ENCODE peak calls at places on chromosomes 4 and X, in ten cellular contexts. D is stimulated activated CD4-positive, alpha-beta T cell treated with anti-CD3 and anti-CD28 coated beads, Interleukin-2, amount 100 ng/mL, for 48 hours; R is mesothelial cell of epicardium; N is Right ventricle myocardium superior; L is Right ventricle myocardium inferior; A is AG08396; G is GM04504; U is T-cell; V is GM23248; J is NCI-H1105. H is an unnamed sample.

GRCh38 chrX:109840585-109840984 is 107.5 kb upstream of the ACSL4 start:
- DNase-seq in D (no peak), R (no peak), N (no peak), L (no peak), A (peak), G (peak), U (no peak), V (peak), J (no peak), H (peak)

GRCh38 chrX:133215747-133216146 is 2.4 kb downstream of the TFDP3 start:
- DNase-seq in D (no peak), R (no peak), N (no peak), L (no peak), A (peak), G (no peak), U (no peak), V (peak), J (no peak), H (no peak)

GRCh38 chr4:13640149-13640671 is 12.7 kb upstream of the BOD1L1 start:
- DNase-seq in D (no peak), R (no peak), N (no peak), L (no peak), A (no peak), G (no peak), U (no peak), V (peak), J (no peak), H (no peak)

GRCh38 chrX:154799554-154800348 is 5.5 kb downstream of the MPP1 start:
- DNase-seq in D (no peak), R (no peak), N (no peak), L (no peak), A (peak), G (no peak), U (no peak), V (no peak), J (peak), H (peak)

GRCh38 chrX:10158279-10158939 is 1.6 kb downstream of the CLCN4 start:
- DNase-seq in D (no peak), R (no peak), N (no peak), L (no peak), A (peak), G (no peak), U (no peak), V (peak), J (peak), H (peak)

GRCh38 chr4:48681856-48682255 is 98.2 kb downstream of the FRYL start:
- DNase-seq in D (peak), R (no peak), N (no peak), L (no peak), A (no peak), G (no peak), U (no peak), V (peak), J (no peak), H (no peak)

GRCh38 chr4:18075823-18076433 is 54.4 kb upstream of the LCORL start:
- DNase-seq in D (peak), R (no peak), N (peak), L (peak), A (no peak), G (no peak), U (peak), V (peak), J (no peak), H (peak)

GRCh38 chrX:18010251-18010650 is 149.2 kb upstream of the RAI2 start:
- DNase-seq in D (no peak), R (no peak), N (no peak), L (no peak), A (no peak), G (no peak), U (no peak), V (no peak), J (no peak), H (no peak)

GRCh38 chrX:15761564-15762191 is 23.6 kb downstream of the CA5B start:
- DNase-seq in D (no peak), R (no peak), N (no peak), L (no peak), A (peak), G (peak), U (no peak), V (peak), J (no peak), H (peak)

GRCh38 chr4:55611358-55612059 is 19.5 kb upstream of the PDCL2 start:
- DNase-seq in D (no peak), R (no peak), N (no peak), L (no peak), A (no peak), G (no peak), U (no peak), V (no peak), J (no peak), H (no peak)

GRCh38 chrX:9122504-9123245 is 88.7 kb upstream of the FAM9B start:
- DNase-seq in D (no peak), R (no peak), N (no peak), L (no peak), A (no peak), G (no peak), U (no peak), V (peak), J (no peak), H (no peak)

GRCh38 chrX:17944833-17945497 is 83.9 kb upstream of the RAI2 start:
- DNase-seq in D (peak), R (no peak), N (no peak), L (no peak), A (no peak), G (no peak), U (no peak), V (peak), J (no peak), H (no peak)

GRCh38 chrX:105460366-105460765 is 239.9 kb upstream of the TEX13A start:
- DNase-seq in D (no peak), R (no peak), N (no peak), L (no peak), A (no peak), G (no peak), U (no peak), V (no peak), J (no peak), H (no peak)

GRCh38 chr4:62320612-62321011 is 1120.5 kb downstream of the ADGRL3 start:
- DNase-seq in D (no peak), R (no peak), N (no peak), L (no peak), A (no peak), G (no peak), U (no peak), V (no peak), J (no peak), H (no peak)

GRCh38 chr4:139659735-139660424 is 5.7 kb upstream of the MGST2 start:
- DNase-seq in D (no peak), R (no peak), N (no peak), L (no peak), A (no peak), G (no peak), U (no peak), V (no peak), J (no peak), H (no peak)

GRCh38 chr4:88697588-88698329 is at the start of gene NAP1L5:
- DNase-seq in D (peak), R (no peak), N (peak), L (peak), A (peak), G (no peak), U (peak), V (peak), J (no peak), H (peak)

GRCh38 chr4:78661923-78662521 is 110.5 kb downstream of the ANXA3 start:
- DNase-seq in D (no peak), R (no peak), N (no peak), L (no peak), A (peak), G (peak), U (no peak), V (peak), J (no peak), H (no peak)

GRCh38 chr4:83212041-83212851 is 72.4 kb downstream of the COQ2 start:
- DNase-seq in D (no peak), R (no peak), N (no peak), L (no peak), A (no peak), G (no peak), U (peak), V (no peak), J (no peak), H (peak)

GRCh38 chr4:20641971-20642370 is 58.3 kb upstream of the PACRGL start:
- DNase-seq in D (no peak), R (no peak), N (no peak), L (no peak), A (no peak), G (no peak), U (no peak), V (no peak), J (no peak), H (no peak)

GRCh38 chrX:10240918-10241317 is 84.1 kb downstream of the CLCN4 start:
- DNase-seq in D (no peak), R (no peak), N (no peak), L (no peak), A (peak), G (peak), U (no peak), V (peak), J (no peak), H (no peak)

GRCh38 chrX:103562801-103563200 is 22.5 kb upstream of the TCEAL4 start:
- DNase-seq in D (no peak), R (no peak), N (no peak), L (no peak), A (no peak), G (no peak), U (no peak), V (peak), J (no peak), H (no peak)

H was measured in left colon.